ENCODE peak calls at places on chromosomes 6 and 20, in four cellular contexts. D is GM23248, N is aorta, R is body of pancreas. L is an unnamed sample. For H3K4me1, the result is how much of the 10 kb centered on the place peaks cover.

GRCh38 chr6:36130672-36131516 is 581 bp downstream of the MAPK13 start:
- DNase-seq in N (no peak), R (peak), D (peak), L (peak)

GRCh38 chr20:41005361-41005729 is 23.3 kb upstream of the TOP1 start:
- DNase-seq in N (peak), D (peak), R (peak), L (no peak)

GRCh38 chr6:145814035-145814500 is 527 bp downstream of the FBXO30 start:
- DNase-seq in R (peak), N (peak), D (peak), L (peak)

GRCh38 chr6:108707328-108707976 is 140.8 kb upstream of the ARMC2 start:
- DNase-seq in D (no peak), N (no peak), R (peak), L (no peak)

GRCh38 chr6:20909621-20910020 is 375.4 kb downstream of the CDKAL1 start:
- DNase-seq in D (no peak), R (peak), N (no peak), L (no peak)

GRCh38 chr20:2652724-2653510 is 485 bp downstream of the NOP56 start:
- DNase-seq in D (peak), R (no peak), N (peak), L (no peak)

GRCh38 chr6:14986370-14986769 is 259.5 kb upstream of the JARID2 start:
- DNase-seq in D (no peak), R (no peak), N (no peak), L (no peak)

GRCh38 chr6:5695260-5696245 is 311.2 kb downstream of the NRN1 start:
- DNase-seq in N (peak), D (peak), R (no peak), L (no peak)

GRCh38 chr6:4125933-4126864 is 9.2 kb downstream of the ECI2 start:
- DNase-seq in D (peak), R (no peak), N (no peak), L (no peak)

GRCh38 chr20:44693625-44694024 is 21.5 kb upstream of the CCN5 start:
- DNase-seq in D (no peak), R (no peak), N (no peak), L (no peak)

GRCh38 chr6:67411036-67411435 is 1224.0 kb upstream of the ADGRB3 start:
- DNase-seq in R (no peak), D (no peak), N (no peak), L (no peak)

GRCh38 chr6:44653761-44654218 is 266.3 kb downstream of the CDC5L start:
- DNase-seq in D (no peak), N (no peak), R (no peak), L (no peak)

GRCh38 chr6:97885844-97886243 is 602.8 kb upstream of the MMS22L start:
- DNase-seq in R (no peak), N (no peak), D (no peak), L (no peak)

GRCh38 chr6:55014321-55015088 is 159.8 kb upstream of the HCRTR2 start:
- DNase-seq in R (no peak), N (no peak), D (peak), L (no peak)

GRCh38 chr6:16388488-16388887 is 150.1 kb downstream of the GMPR start:
- DNase-seq in R (no peak), N (no peak), D (no peak), L (no peak)

GRCh38 chr20:5612476-5613291 is 137.5 kb upstream of the SHLD1 start:
- DNase-seq in D (peak), R (no peak), N (peak), L (no peak)

GRCh38 chr6:5435449-5435848 is 174.1 kb downstream of the FARS2 start:
- DNase-seq in D (peak), N (no peak), R (no peak), L (no peak)

GRCh38 chr20:33689973-33690372 is 3.8 kb upstream of the E2F1 start:
- DNase-seq in D (peak), N (no peak), R (no peak), L (no peak)

GRCh38 chr6:113381957-113382356 is 475.2 kb upstream of the MARCKS start:
- DNase-seq in R (peak), D (peak), N (peak), L (no peak)

GRCh38 chr6:23728707-23729106 is 397.3 kb upstream of the NRSN1 start:
- DNase-seq in R (no peak), D (no peak), N (no peak), L (peak)

GRCh38 chr6:145798530-145798929 is 16.1 kb downstream of the FBXO30 start:
- DNase-seq in R (no peak), D (no peak), N (no peak), L (no peak)

GRCh38 chr20:41308290-41308691 is 9.2 kb downstream of the ZHX3 start:
- DNase-seq in N (no peak), R (no peak), D (peak), L (no peak)

GRCh38 chr20:62980970-62981369 is 25.8 kb downstream of the BHLHE23 start:
- DNase-seq in R (no peak), D (peak), N (no peak), L (no peak)

GRCh38 chr20:11849270-11849920 is 68.3 kb upstream of the BTBD3 start:
- DNase-seq in R (no peak), N (no peak), D (peak), L (no peak)

GRCh38 chr6:11423667-11424066 is 113.9 kb upstream of the TMEM170B start:
- DNase-seq in D (no peak), R (no peak), N (no peak), L (no peak)

GRCh38 chr6:131125431-131125830 is 9.8 kb upstream of the AKAP7 start:
- DNase-seq in D (peak), N (no peak), R (no peak), L (no peak)

GRCh38 chr6:45625191-45625664 is 247.5 kb upstream of the SUPT3H start:
- DNase-seq in R (no peak), D (peak), N (no peak), L (no peak)

GRCh38 chr20:58162976-58163375 is 65.5 kb downstream of the ANKRD60 start:
- DNase-seq in R (no peak), N (no peak), D (no peak), L (no peak)

GRCh38 chr6:26561533-26562466 is 23.6 kb downstream of the HMGN4 start:
- DNase-seq in D (no peak), R (no peak), N (no peak), L (peak)
- H3K4me1 ChIP-seq in D (under half), R (under half), N (under half), L (under half)

DNA sequence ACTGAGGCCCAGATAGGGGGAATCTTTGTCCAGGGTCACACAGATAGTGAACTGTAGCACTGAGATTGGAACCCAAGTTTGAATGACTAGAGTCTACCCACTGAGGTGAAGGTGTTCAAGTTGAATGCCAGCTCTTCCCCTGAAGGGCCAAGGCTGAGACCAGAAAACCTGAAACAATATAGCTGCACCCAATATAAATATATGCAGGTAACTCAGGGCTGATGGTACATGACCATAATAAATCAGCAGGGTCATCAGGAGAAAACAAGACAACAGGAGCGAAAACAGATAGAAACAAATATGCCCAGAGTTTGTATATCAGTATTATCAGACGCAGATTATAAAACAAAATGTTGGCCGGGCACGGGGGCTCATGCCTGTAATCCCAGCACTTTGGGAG is 4.0 kb upstream of the RBCK1 start:
- DNase-seq in N (no peak), D (no peak), R (no peak), L (no peak)
- H3K4me1 ChIP-seq in N (under half), D (under half), R (under half), L (under half)

GRCh38 chr6:132733814-132734213 is 20.0 kb upstream of the VNN1 start:
- DNase-seq in R (no peak), D (no peak), N (no peak), L (no peak)
- H3K4me1 ChIP-seq in R (under half), D (under half), N (under half), L (under half)

DNA sequence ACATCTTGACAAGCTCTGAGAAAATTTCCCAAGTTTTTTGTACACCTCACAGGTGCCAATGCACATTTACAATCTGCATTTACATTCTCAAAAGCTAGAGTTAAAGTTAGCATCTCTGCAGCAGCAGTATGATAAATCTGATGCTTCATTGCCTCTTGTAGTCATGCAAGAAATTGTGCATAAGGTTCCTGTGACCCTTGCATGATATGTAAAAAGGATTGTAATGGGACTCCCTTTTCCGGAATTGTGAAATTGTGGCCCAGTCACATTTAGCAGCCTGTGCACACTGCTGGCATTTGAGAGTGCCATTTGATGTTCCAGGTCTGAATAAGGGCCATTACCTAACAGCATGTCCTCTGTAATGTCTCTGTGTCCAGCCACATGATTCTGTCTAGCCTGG is 24.1 kb downstream of the HLA-DRB1 start:
- DNase-seq in N (no peak), D (no peak), R (no peak), L (no peak)
- H3K4me1 ChIP-seq in N (under half), D (under half), R (under half), L (under half)

GRCh38 chr6:53721766-53722165 is 56.2 kb upstream of the KLHL31 start:
- DNase-seq in D (no peak), N (no peak), R (no peak), L (no peak)
- H3K4me1 ChIP-seq in D (under half), N (under half), R (under half), L (under half)

DNA sequence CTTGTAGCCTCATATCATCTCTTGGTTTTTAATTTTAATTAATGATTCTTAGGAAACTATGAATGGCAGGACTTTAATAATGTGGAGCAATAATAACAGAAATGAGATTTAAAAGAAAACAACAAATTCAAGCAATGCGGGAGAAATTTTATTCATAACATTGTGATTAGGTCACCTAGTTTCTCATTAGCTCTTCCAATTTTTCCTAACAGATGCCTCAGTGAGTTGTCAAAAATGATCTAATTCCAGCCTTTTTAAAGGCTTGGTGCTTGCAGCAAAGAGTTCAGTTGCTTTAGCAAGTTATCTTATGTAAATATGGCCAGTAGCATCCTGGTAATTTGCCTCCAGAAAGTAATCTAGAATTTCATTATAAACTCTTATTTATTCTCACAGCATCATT is 20.4 kb downstream of the PDE7B start:
- DNase-seq in N (no peak), R (no peak), D (peak), L (no peak)
- H3K4me1 ChIP-seq in N (under half), R (under half), D (under half), L (under half)